ENCODE peak calls at places on chromosomes 5 and 9, in nine cellular contexts. G, Z, D, U, V, I, C, M and A are unnamed samples.

GRCh38 chr5:131413605-131414559 is 150.0 kb downstream of the CDC42SE2 start:
- DNase-seq in G (no peak), Z (no peak), C (no peak), M (peak; percentile 55), V (no peak), D (peak; percentile 37), U (no peak), I (no peak), A (no peak)

GRCh38 chr9:129802833-129803678 is at the start of gene TOR1B:
- DNase-seq in Z (peak; percentile 86), G (peak; percentile 92), C (peak; percentile 95), U (peak; percentile 92), I (peak; percentile 95), D (peak; percentile 98), V (peak; percentile 95), M (peak; percentile 96), A (peak; percentile 93)

GRCh38 chr5:127205147-127205546 is 85.4 kb upstream of the MEGF10 start:
- DNase-seq in V (no peak), D (no peak), U (no peak), I (no peak), M (no peak), C (no peak), G (no peak), Z (no peak), A (no peak)

GRCh38 chr9:129697956-129698757 is 32.7 kb downstream of the PRRX2 start:
- DNase-seq in U (no peak), Z (no peak), G (no peak), C (no peak), I (no peak), D (peak; percentile 73), V (no peak), M (no peak), A (no peak)

GRCh38 chr9:107029146-107029545 is 166.2 kb downstream of the ZNF462 start:
- DNase-seq in U (no peak), M (no peak), V (no peak), I (no peak), D (no peak), G (no peak), Z (no peak), C (no peak), A (no peak)

GRCh38 chr9:97938081-97938644 is at the start of gene HEMGN:
- DNase-seq in I (no peak), U (no peak), D (no peak), V (peak; percentile 56), G (no peak), Z (no peak), C (no peak), M (peak; percentile 57), A (no peak)

GRCh38 chr5:2739360-2740050 is 12.0 kb downstream of the IRX2 start:
- DNase-seq in M (no peak), I (no peak), D (no peak), C (peak; percentile 56), U (no peak), Z (no peak), V (peak; percentile 19), G (peak; percentile 36), A (no peak)

GRCh38 chr5:79971156-79971555 is 19.9 kb downstream of the MTX3 start:
- DNase-seq in V (no peak), Z (no peak), G (no peak), D (peak; percentile 42), I (no peak), M (no peak), U (no peak), C (no peak), A (no peak)

GRCh38 chr5:33381243-33381642 is 59.5 kb upstream of the TARS1 start:
- DNase-seq in I (no peak), V (no peak), D (no peak), M (no peak), G (no peak), C (no peak), U (no peak), Z (no peak), A (no peak)

GRCh38 chr5:34715711-34716110 is 59.6 kb downstream of the RAI14 start:
- DNase-seq in Z (no peak), D (no peak), U (no peak), C (no peak), V (no peak), G (no peak), I (no peak), M (no peak), A (no peak)

GRCh38 chr9:30673132-30673531 is 1711.3 kb upstream of the ACO1 start:
- DNase-seq in G (no peak), M (no peak), U (no peak), Z (no peak), V (no peak), C (no peak), D (no peak), I (no peak), A (no peak)

GRCh38 chr5:147522435-147522834 is 12.6 kb upstream of the DPYSL3 start:
- DNase-seq in V (no peak), M (no peak), G (no peak), I (no peak), Z (no peak), D (no peak), U (no peak), C (no peak), A (no peak)

GRCh38 chr5:64759960-64760695 is 8.4 kb downstream of the SREK1IP1 start:
- DNase-seq in C (no peak), M (no peak), U (peak; percentile 31), V (no peak), D (no peak), Z (no peak), I (no peak), G (no peak), A (no peak)